ENCODE peak calls at places on chromosomes 11 and 22, in nine cellular contexts. L, R, Z, D, B, I, S, O and G are unnamed samples. For H3K9me3, the result is how much of the 10 kb centered on the place peaks cover.

GRCh38 chr11:83720675-83721074 is 434.5 kb upstream of the CCDC90B start:
- DNase-seq in D (no peak), L (no peak), O (no peak), S (no peak), I (no peak), B (no peak), Z (no peak), R (no peak), G (no peak)

GRCh38 chr11:94787798-94788197 is 19.6 kb downstream of the AMOTL1 start:
- DNase-seq in R (peak), I (no peak), Z (no peak), D (no peak), L (no peak), O (no peak), S (no peak), B (no peak), G (no peak)

GRCh38 chr11:27287205-27287604 is 75.8 kb downstream of the CCDC34 start:
- DNase-seq in R (no peak), Z (no peak), O (no peak), B (no peak), L (no peak), I (no peak), D (no peak), S (no peak), G (no peak)

GRCh38 chr22:48105254-48105653 is 1342.8 kb downstream of the TBC1D22A start:
- DNase-seq in B (peak), R (no peak), Z (no peak), I (no peak), D (no peak), L (peak), O (no peak), S (no peak), G (no peak)

GRCh38 chr22:29901354-29901753 is 18.4 kb downstream of the MTMR3 start:
- DNase-seq in L (no peak), I (no peak), O (no peak), B (no peak), D (no peak), Z (no peak), R (no peak), S (no peak), G (no peak)

GRCh38 chr11:57460756-57461749 is 725 bp downstream of the RTN4RL2 start:
- DNase-seq in S (no peak), O (no peak), D (no peak), I (no peak), L (no peak), R (peak), Z (no peak), B (peak), G (no peak)

GRCh38 chr22:43860126-43860525 is 2.2 kb downstream of the SULT4A1 start:
- DNase-seq in L (no peak), Z (no peak), D (peak), O (no peak), S (no peak), B (no peak), I (no peak), R (no peak), G (no peak)

GRCh38 chr22:38946771-38947170 is 10.6 kb upstream of the APOBEC3A start:
- DNase-seq in O (no peak), I (no peak), B (no peak), D (peak), L (no peak), Z (no peak), R (no peak), S (no peak), G (no peak)

GRCh38 chr11:32255876-32256275 is 165.0 kb downstream of the RCN1 start:
- DNase-seq in B (no peak), S (no peak), R (no peak), D (no peak), I (no peak), L (no peak), Z (no peak), O (no peak), G (no peak)

GRCh38 chr22:33400061-33400840 is 342.1 kb upstream of the SYN3 start:
- DNase-seq in I (no peak), R (no peak), Z (no peak), S (no peak), O (no peak), B (no peak), D (no peak), L (no peak), G (no peak)

GRCh38 chr11:11427185-11427944 is 74.3 kb upstream of the CSNK2A3 start:
- DNase-seq in Z (no peak), B (no peak), D (no peak), L (no peak), R (no peak), O (no peak), S (no peak), I (no peak), G (no peak)

GRCh38 chr22:46737105-46737975 is 712 bp downstream of the CERK start:
- DNase-seq in S (no peak), B (no peak), Z (peak), I (peak), D (no peak), R (peak), L (no peak), O (no peak), G (no peak)

GRCh38 chr11:77081381-77081851 is 14.6 kb downstream of the CAPN5 start:
- DNase-seq in R (no peak), B (no peak), Z (peak), I (no peak), S (no peak), O (no peak), L (no peak), D (peak), G (no peak)

GRCh38 chr11:116504541-116505149 is 268.1 kb downstream of the BUD13 start:
- DNase-seq in D (no peak), L (peak), B (no peak), S (no peak), I (no peak), R (no peak), O (no peak), Z (no peak), G (no peak)

GRCh38 chr11:110251837-110252236 is 44.6 kb downstream of the RDX start:
- DNase-seq in S (no peak), R (no peak), I (peak), Z (no peak), L (no peak), B (no peak), D (no peak), O (peak), G (no peak)

GRCh38 chr11:118263694-118264567 is at the start of gene MPZL2:
- DNase-seq in O (peak), Z (peak), S (no peak), I (peak), L (peak), R (no peak), D (no peak), B (peak), G (peak)

GRCh38 chr11:109795234-109795633 is 298.0 kb upstream of the ZC3H12C start:
- DNase-seq in D (no peak), S (no peak), L (no peak), I (no peak), Z (no peak), R (no peak), B (no peak), O (no peak), G (no peak)

GRCh38 chr11:96168623-96169022 is 174.4 kb downstream of the MAML2 start:
- DNase-seq in L (no peak), I (peak), D (peak), B (no peak), S (no peak), O (no peak), R (no peak), Z (no peak), G (peak)

GRCh38 chr11:72981067-72981466 is 161.1 kb downstream of the FCHSD2 start:
- DNase-seq in Z (no peak), B (no peak), S (no peak), D (no peak), O (no peak), R (no peak), L (no peak), I (no peak), G (no peak)

DNA sequence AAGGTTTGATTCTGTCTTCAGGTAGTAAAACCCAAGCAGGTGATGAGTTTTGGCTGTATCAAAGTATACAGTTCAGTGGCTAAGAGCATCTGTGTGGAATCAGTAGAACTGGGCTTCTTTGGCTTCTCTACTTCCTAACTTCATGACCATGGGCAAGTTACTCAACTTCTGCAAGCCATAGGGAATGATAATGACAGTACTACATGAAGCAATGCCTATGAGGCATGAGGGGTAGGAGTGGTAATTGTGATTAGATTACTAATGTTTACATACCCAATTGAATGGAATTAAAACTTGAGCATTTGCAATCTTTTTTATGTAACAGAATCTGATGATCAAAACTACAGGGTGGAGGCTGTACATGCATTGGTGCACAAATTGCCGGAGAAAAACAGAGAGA is 164.3 kb downstream of the PGR start:
- DNase-seq in O (no peak), R (no peak), D (no peak), L (no peak), B (no peak), S (no peak), Z (no peak), I (no peak), G (no peak)
- H3K9me3 ChIP-seq in O (under half), R (under half), D (under half), L (under half), B (under half), S (under half), Z (under half), I (under half), G (under half)

DNA sequence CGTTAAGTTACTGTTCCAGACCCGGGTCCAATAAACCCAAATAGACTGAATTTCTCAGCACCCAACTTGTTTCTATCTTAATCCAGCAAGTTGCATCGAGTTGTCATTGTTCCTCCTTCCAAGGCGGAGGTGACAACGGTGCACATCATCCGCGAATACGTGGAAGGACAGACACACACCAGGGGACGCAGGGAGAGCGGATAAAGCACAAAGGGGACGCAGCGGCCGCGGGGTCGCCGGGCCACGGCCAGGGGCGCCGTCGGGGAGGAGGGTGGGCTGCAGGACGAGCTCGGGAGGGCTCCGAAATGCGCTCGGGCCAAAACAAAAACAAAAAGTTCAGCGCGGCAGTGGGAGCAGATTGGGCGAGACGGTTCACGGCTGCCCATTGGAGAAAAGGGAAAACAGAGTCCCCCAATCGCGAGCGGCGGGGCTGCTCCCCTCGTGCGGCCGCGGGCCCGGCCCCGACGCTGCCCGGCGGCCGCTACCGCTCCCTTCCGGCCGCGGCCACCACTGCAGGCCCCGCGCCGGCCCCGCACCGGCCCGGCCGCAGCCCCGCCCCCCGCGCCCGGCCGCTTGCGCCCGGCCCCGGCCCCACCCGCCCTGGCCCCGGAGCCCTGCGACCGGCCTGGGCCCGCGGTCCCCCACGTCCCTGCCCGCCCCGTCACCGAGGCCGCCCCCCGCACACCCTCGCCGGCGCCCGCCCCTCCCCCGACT is 518 bp downstream of the KMT5B start:
- DNase-seq in I (peak), O (peak), L (no peak), D (peak), S (no peak), R (peak), Z (peak), B (peak), G (peak)
- TF ChIP-seq POLR2A in I (no peak), O (no peak), L (no peak), D (no peak), S (no peak), R (no peak), Z (peak), B (no peak), G (peak)

GRCh38 chr11:61717286-61718033 is 35.0 kb upstream of the MYRF start:
- DNase-seq in O (no peak), R (no peak), B (peak), S (no peak), L (no peak), I (no peak), Z (no peak), D (no peak), G (no peak)

GRCh38 chr11:61718046-61718531 is 34.3 kb upstream of the MYRF start:
- DNase-seq in S (no peak), R (no peak), L (no peak), I (no peak), D (no peak), O (no peak), Z (peak), B (peak), G (no peak)

GRCh38 chr11:61720597-61720996 is 31.8 kb upstream of the MYRF start:
- DNase-seq in R (no peak), L (no peak), B (peak), S (no peak), Z (no peak), D (no peak), I (no peak), O (no peak), G (no peak)

GRCh38 chr11:61719968-61720367 is 32.5 kb upstream of the MYRF start:
- DNase-seq in L (no peak), D (no peak), O (no peak), B (peak), I (no peak), S (no peak), R (no peak), Z (no peak), G (no peak)

DNA sequence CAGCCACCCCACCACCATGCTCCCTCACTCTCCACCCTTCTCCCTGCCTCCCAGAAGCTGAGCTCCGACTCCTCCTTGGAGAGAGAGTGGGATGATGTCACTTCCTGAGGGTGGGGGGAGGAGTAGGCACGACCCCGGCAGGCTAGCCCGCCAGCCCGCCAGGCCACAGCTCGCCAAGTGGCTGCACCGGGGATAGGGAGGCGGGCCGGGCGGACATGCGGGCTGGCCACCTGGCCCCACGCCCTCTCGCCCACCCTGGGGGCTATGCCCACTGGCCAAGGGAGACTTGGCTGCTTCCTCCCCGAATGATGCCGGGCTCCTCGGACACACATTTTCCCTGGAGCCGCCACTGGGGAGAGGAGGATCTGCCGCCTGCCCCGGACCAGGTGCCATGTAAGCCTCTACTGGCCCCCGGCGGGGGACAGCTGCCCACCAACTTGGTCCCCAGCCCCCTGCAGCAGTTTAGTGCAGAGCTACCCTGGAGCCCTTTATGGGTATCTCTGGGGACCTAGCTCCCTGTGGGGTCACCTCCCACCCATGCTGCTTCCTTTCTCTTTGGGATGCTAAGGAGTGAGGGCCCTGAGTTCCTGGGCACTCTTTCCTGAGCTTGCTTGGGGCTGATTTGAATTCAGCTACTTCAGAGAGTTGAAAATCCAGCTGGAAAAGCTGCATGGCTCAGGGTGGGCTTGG is 33.7 kb upstream of the MYRF start:
- DNase-seq in B (peak), L (no peak), S (no peak), D (peak), I (peak), O (no peak), Z (no peak), R (peak), G (no peak)
- TF ChIP-seq POLR2AphosphoS5 in B (no peak), L (peak), S (no peak), D (no peak), I (peak), O (no peak), Z (no peak), R (no peak), G (no peak)

GRCh38 chr22:49349841-49350381 is 477.8 kb downstream of the BRD1 start:
- DNase-seq in D (no peak), R (no peak), I (no peak), S (no peak), L (no peak), O (no peak), B (no peak), Z (no peak), G (no peak)

GRCh38 chr22:49350441-49351121 is 477.1 kb downstream of the BRD1 start:
- DNase-seq in L (no peak), I (no peak), D (no peak), Z (peak), B (no peak), R (no peak), O (no peak), S (no peak), G (no peak)

GRCh38 chr22:49353185-49353584 is 474.5 kb downstream of the BRD1 start:
- DNase-seq in Z (no peak), L (no peak), I (no peak), S (no peak), D (no peak), R (no peak), B (no peak), O (peak), G (no peak)

GRCh38 chr22:49352361-49353169 is 475.1 kb downstream of the BRD1 start:
- DNase-seq in Z (no peak), I (no peak), S (no peak), L (peak), O (peak), D (no peak), B (no peak), R (no peak), G (no peak)

GRCh38 chr22:49351761-49352221 is 475.9 kb downstream of the BRD1 start:
- DNase-seq in O (peak), D (no peak), S (no peak), R (no peak), I (no peak), Z (no peak), B (no peak), L (peak), G (no peak)
- H3K9me3 ChIP-seq in O (under half), D (under half), S (under half), R (under half), I (under half), Z (under half), B (under half), L (under half), G (under half)